ENCODE peak calls at places on chromosomes 12 and 14, in ten cellular contexts. One of them, this sample, is unnamed.

GRCh38 chr12:130714091-130714590 is 2.0 kb downstream of the RIMBP2 start:
- DNase-seq in HT-29: no peak
- DNase-seq in stimulated activated CD4-positive, alpha-beta T cell treated with anti-CD3 and anti-CD28 coated beads, Interleukin-12 subunit alpha, Interleukin-12 subunit beta, amount 100 ng/mL, for 4 hours: no peak
- DNase-seq in NCI-H69: peak; percentile 6
- DNase-seq in ELR: no peak
- DNase-seq in stimulated activated CD8-positive, alpha-beta memory T cell treated with anti-CD3 and anti-CD28 coated beads, Interleukin-4, amount 100 ng/mL, for 48 hours: no peak
- DNase-seq in fibroblast of the aortic adventitia: no peak
- DNase-seq in AML-193: no peak
- DNase-seq in G401: peak; percentile 23
- DNase-seq in body of pancreas: no peak
- DNase-seq in this sample: no peak

GRCh38 chr14:90336401-90336800 is 4.7 kb upstream of the NRDE2 start:
- DNase-seq in fibroblast of the aortic adventitia: no peak
- DNase-seq in stimulated activated CD4-positive, alpha-beta T cell treated with anti-CD3 and anti-CD28 coated beads, Interleukin-12 subunit alpha, Interleukin-12 subunit beta, amount 100 ng/mL, for 4 hours: no peak
- DNase-seq in AML-193: no peak
- DNase-seq in NCI-H69: no peak
- DNase-seq in HT-29: no peak
- DNase-seq in stimulated activated CD8-positive, alpha-beta memory T cell treated with anti-CD3 and anti-CD28 coated beads, Interleukin-4, amount 100 ng/mL, for 48 hours: no peak
- DNase-seq in ELR: no peak
- DNase-seq in body of pancreas: no peak
- DNase-seq in G401: no peak
- DNase-seq in this sample: peak; percentile 30

GRCh38 chr14:56666716-56667115 is 87.1 kb downstream of the TMEM260 start:
- DNase-seq in body of pancreas: no peak
- DNase-seq in AML-193: no peak
- DNase-seq in fibroblast of the aortic adventitia: peak; percentile 35
- DNase-seq in stimulated activated CD8-positive, alpha-beta memory T cell treated with anti-CD3 and anti-CD28 coated beads, Interleukin-4, amount 100 ng/mL, for 48 hours: no peak
- DNase-seq in HT-29: peak; percentile 14
- DNase-seq in stimulated activated CD4-positive, alpha-beta T cell treated with anti-CD3 and anti-CD28 coated beads, Interleukin-12 subunit alpha, Interleukin-12 subunit beta, amount 100 ng/mL, for 4 hours: no peak
- DNase-seq in ELR: peak; percentile 67
- DNase-seq in G401: no peak
- DNase-seq in NCI-H69: no peak
- DNase-seq in this sample: no peak

GRCh38 chr12:72465940-72466630 is 193.9 kb downstream of the TRHDE start:
- DNase-seq in AML-193: no peak
- DNase-seq in fibroblast of the aortic adventitia: no peak
- DNase-seq in NCI-H69: no peak
- DNase-seq in body of pancreas: peak; percentile 72
- DNase-seq in ELR: no peak
- DNase-seq in HT-29: no peak
- DNase-seq in stimulated activated CD4-positive, alpha-beta T cell treated with anti-CD3 and anti-CD28 coated beads, Interleukin-12 subunit alpha, Interleukin-12 subunit beta, amount 100 ng/mL, for 4 hours: no peak
- DNase-seq in G401: no peak
- DNase-seq in stimulated activated CD8-positive, alpha-beta memory T cell treated with anti-CD3 and anti-CD28 coated beads, Interleukin-4, amount 100 ng/mL, for 48 hours: no peak
- DNase-seq in this sample: peak; percentile 90

GRCh38 chr14:76500480-76500879 is 124.5 kb downstream of the ESRRB start:
- DNase-seq in stimulated activated CD4-positive, alpha-beta T cell treated with anti-CD3 and anti-CD28 coated beads, Interleukin-12 subunit alpha, Interleukin-12 subunit beta, amount 100 ng/mL, for 4 hours: no peak
- DNase-seq in HT-29: no peak
- DNase-seq in AML-193: no peak
- DNase-seq in ELR: no peak
- DNase-seq in stimulated activated CD8-positive, alpha-beta memory T cell treated with anti-CD3 and anti-CD28 coated beads, Interleukin-4, amount 100 ng/mL, for 48 hours: no peak
- DNase-seq in NCI-H69: peak; percentile 40
- DNase-seq in G401: no peak
- DNase-seq in body of pancreas: no peak
- DNase-seq in fibroblast of the aortic adventitia: no peak
- DNase-seq in this sample: no peak

GRCh38 chr14:22483863-22484593 is 105.0 kb downstream of the DAD1 start:
- DNase-seq in stimulated activated CD4-positive, alpha-beta T cell treated with anti-CD3 and anti-CD28 coated beads, Interleukin-12 subunit alpha, Interleukin-12 subunit beta, amount 100 ng/mL, for 4 hours: no peak
- DNase-seq in HT-29: no peak
- DNase-seq in body of pancreas: no peak
- DNase-seq in G401: no peak
- DNase-seq in AML-193: no peak
- DNase-seq in NCI-H69: peak; percentile 22
- DNase-seq in stimulated activated CD8-positive, alpha-beta memory T cell treated with anti-CD3 and anti-CD28 coated beads, Interleukin-4, amount 100 ng/mL, for 48 hours: no peak
- DNase-seq in fibroblast of the aortic adventitia: peak; percentile 14
- DNase-seq in ELR: no peak
- DNase-seq in this sample: no peak

GRCh38 chr14:32226051-32226450 is 23.0 kb upstream of the RNU6-8 start:
- DNase-seq in G401: no peak
- DNase-seq in stimulated activated CD4-positive, alpha-beta T cell treated with anti-CD3 and anti-CD28 coated beads, Interleukin-12 subunit alpha, Interleukin-12 subunit beta, amount 100 ng/mL, for 4 hours: no peak
- DNase-seq in fibroblast of the aortic adventitia: no peak
- DNase-seq in ELR: no peak
- DNase-seq in NCI-H69: no peak
- DNase-seq in HT-29: no peak
- DNase-seq in body of pancreas: no peak
- DNase-seq in AML-193: no peak
- DNase-seq in stimulated activated CD8-positive, alpha-beta memory T cell treated with anti-CD3 and anti-CD28 coated beads, Interleukin-4, amount 100 ng/mL, for 48 hours: no peak
- DNase-seq in this sample: no peak

GRCh38 chr12:43893670-43894069 is 57.8 kb downstream of the TMEM117 start:
- DNase-seq in HT-29: no peak
- DNase-seq in stimulated activated CD8-positive, alpha-beta memory T cell treated with anti-CD3 and anti-CD28 coated beads, Interleukin-4, amount 100 ng/mL, for 48 hours: no peak
- DNase-seq in NCI-H69: no peak
- DNase-seq in stimulated activated CD4-positive, alpha-beta T cell treated with anti-CD3 and anti-CD28 coated beads, Interleukin-12 subunit alpha, Interleukin-12 subunit beta, amount 100 ng/mL, for 4 hours: no peak
- DNase-seq in ELR: peak; percentile 35
- DNase-seq in G401: no peak
- DNase-seq in AML-193: no peak
- DNase-seq in fibroblast of the aortic adventitia: peak; percentile 22
- DNase-seq in body of pancreas: no peak
- DNase-seq in this sample: no peak

GRCh38 chr12:59459966-59460365 is 135.9 kb upstream of the SLC16A7 start:
- DNase-seq in NCI-H69: no peak
- DNase-seq in G401: no peak
- DNase-seq in body of pancreas: no peak
- DNase-seq in ELR: peak; percentile 54
- DNase-seq in AML-193: no peak
- DNase-seq in HT-29: no peak
- DNase-seq in fibroblast of the aortic adventitia: peak; percentile 78
- DNase-seq in stimulated activated CD8-positive, alpha-beta memory T cell treated with anti-CD3 and anti-CD28 coated beads, Interleukin-4, amount 100 ng/mL, for 48 hours: no peak
- DNase-seq in stimulated activated CD4-positive, alpha-beta T cell treated with anti-CD3 and anti-CD28 coated beads, Interleukin-12 subunit alpha, Interleukin-12 subunit beta, amount 100 ng/mL, for 4 hours: no peak
- DNase-seq in this sample: no peak

GRCh38 chr14:104537613-104537988 is 42.0 kb upstream of the C14orf180 start:
- DNase-seq in AML-193: no peak
- DNase-seq in ELR: no peak
- DNase-seq in G401: no peak
- DNase-seq in stimulated activated CD4-positive, alpha-beta T cell treated with anti-CD3 and anti-CD28 coated beads, Interleukin-12 subunit alpha, Interleukin-12 subunit beta, amount 100 ng/mL, for 4 hours: no peak
- DNase-seq in stimulated activated CD8-positive, alpha-beta memory T cell treated with anti-CD3 and anti-CD28 coated beads, Interleukin-4, amount 100 ng/mL, for 48 hours: no peak
- DNase-seq in NCI-H69: no peak
- DNase-seq in body of pancreas: no peak
- DNase-seq in fibroblast of the aortic adventitia: no peak
- DNase-seq in HT-29: no peak
- DNase-seq in this sample: no peak

GRCh38 chr12:80205960-80206359 is 106.6 kb downstream of the OTOGL start:
- DNase-seq in NCI-H69: peak; percentile 69
- DNase-seq in AML-193: no peak
- DNase-seq in G401: no peak
- DNase-seq in ELR: no peak
- DNase-seq in stimulated activated CD8-positive, alpha-beta memory T cell treated with anti-CD3 and anti-CD28 coated beads, Interleukin-4, amount 100 ng/mL, for 48 hours: no peak
- DNase-seq in fibroblast of the aortic adventitia: no peak
- DNase-seq in stimulated activated CD4-positive, alpha-beta T cell treated with anti-CD3 and anti-CD28 coated beads, Interleukin-12 subunit alpha, Interleukin-12 subunit beta, amount 100 ng/mL, for 4 hours: no peak
- DNase-seq in body of pancreas: no peak
- DNase-seq in HT-29: no peak
- DNase-seq in this sample: peak; percentile 38

GRCh38 chr14:55383039-55383438 is 28.6 kb downstream of the ATG14 start:
- DNase-seq in ELR: peak; percentile 58
- DNase-seq in NCI-H69: no peak
- DNase-seq in G401: no peak
- DNase-seq in body of pancreas: no peak
- DNase-seq in fibroblast of the aortic adventitia: peak; percentile 5
- DNase-seq in HT-29: no peak
- DNase-seq in AML-193: no peak
- DNase-seq in stimulated activated CD4-positive, alpha-beta T cell treated with anti-CD3 and anti-CD28 coated beads, Interleukin-12 subunit alpha, Interleukin-12 subunit beta, amount 100 ng/mL, for 4 hours: no peak
- DNase-seq in stimulated activated CD8-positive, alpha-beta memory T cell treated with anti-CD3 and anti-CD28 coated beads, Interleukin-4, amount 100 ng/mL, for 48 hours: no peak
- DNase-seq in this sample: no peak

GRCh38 chr14:103122578-103123127 is 608 bp upstream of the TNFAIP2 start:
- DNase-seq in HT-29: no peak
- DNase-seq in stimulated activated CD8-positive, alpha-beta memory T cell treated with anti-CD3 and anti-CD28 coated beads, Interleukin-4, amount 100 ng/mL, for 48 hours: no peak
- DNase-seq in ELR: no peak
- DNase-seq in fibroblast of the aortic adventitia: no peak
- DNase-seq in AML-193: no peak
- DNase-seq in stimulated activated CD4-positive, alpha-beta T cell treated with anti-CD3 and anti-CD28 coated beads, Interleukin-12 subunit alpha, Interleukin-12 subunit beta, amount 100 ng/mL, for 4 hours: no peak
- DNase-seq in NCI-H69: peak; percentile 70
- DNase-seq in G401: no peak
- DNase-seq in body of pancreas: peak; percentile 25
- DNase-seq in this sample: no peak

GRCh38 chr14:97266653-97267052 is 469.5 kb downstream of the VRK1 start:
- DNase-seq in G401: no peak
- DNase-seq in stimulated activated CD8-positive, alpha-beta memory T cell treated with anti-CD3 and anti-CD28 coated beads, Interleukin-4, amount 100 ng/mL, for 48 hours: no peak
- DNase-seq in stimulated activated CD4-positive, alpha-beta T cell treated with anti-CD3 and anti-CD28 coated beads, Interleukin-12 subunit alpha, Interleukin-12 subunit beta, amount 100 ng/mL, for 4 hours: no peak
- DNase-seq in NCI-H69: peak; percentile 65
- DNase-seq in body of pancreas: no peak
- DNase-seq in HT-29: no peak
- DNase-seq in ELR: peak; percentile 0
- DNase-seq in fibroblast of the aortic adventitia: no peak
- DNase-seq in AML-193: no peak
- DNase-seq in this sample: no peak

GRCh38 chr14:102078840-102079699 is 7.8 kb downstream of the HSP90AA1 start:
- DNase-seq in fibroblast of the aortic adventitia: no peak
- DNase-seq in G401: no peak
- DNase-seq in stimulated activated CD8-positive, alpha-beta memory T cell treated with anti-CD3 and anti-CD28 coated beads, Interleukin-4, amount 100 ng/mL, for 48 hours: no peak
- DNase-seq in ELR: no peak
- DNase-seq in HT-29: no peak
- DNase-seq in body of pancreas: no peak
- DNase-seq in stimulated activated CD4-positive, alpha-beta T cell treated with anti-CD3 and anti-CD28 coated beads, Interleukin-12 subunit alpha, Interleukin-12 subunit beta, amount 100 ng/mL, for 4 hours: no peak
- DNase-seq in AML-193: no peak
- DNase-seq in NCI-H69: peak; percentile 22
- DNase-seq in this sample: no peak

GRCh38 chr12:19799216-19799615 is 359.9 kb downstream of the AEBP2 start:
- DNase-seq in HT-29: no peak
- DNase-seq in NCI-H69: no peak
- DNase-seq in G401: no peak
- DNase-seq in AML-193: no peak
- DNase-seq in ELR: peak; percentile 53
- DNase-seq in stimulated activated CD8-positive, alpha-beta memory T cell treated with anti-CD3 and anti-CD28 coated beads, Interleukin-4, amount 100 ng/mL, for 48 hours: no peak
- DNase-seq in stimulated activated CD4-positive, alpha-beta T cell treated with anti-CD3 and anti-CD28 coated beads, Interleukin-12 subunit alpha, Interleukin-12 subunit beta, amount 100 ng/mL, for 4 hours: no peak
- DNase-seq in body of pancreas: no peak
- DNase-seq in fibroblast of the aortic adventitia: no peak
- DNase-seq in this sample: no peak